ENCODE peak calls at places on chromosome 19, in four cellular contexts. D is IMR-90, M is adipocyte, K is neural progenitor cell. L is an unnamed sample.
A peak's percentile ranks its signal among the peaks of the same experiment; 100 is the strongest.

GRCh38 chr19:46602392-46603194 is 1.5 kb downstream of the CALM3 start:
- DNase-seq in K (no peak), D (no peak), M (peak; percentile 39), L (no peak)

GRCh38 chr19:16374436-16374835 is 49.8 kb downstream of the KLF2 start:
- DNase-seq in K (no peak), M (no peak), D (no peak), L (no peak)

GRCh38 chr19:46863818-46864629 is 3.2 kb downstream of the ARHGAP35 start:
- DNase-seq in D (peak; percentile 61), K (peak; percentile 82), M (peak; percentile 87), L (no peak)

GRCh38 chr19:4597278-4597974 is 37.9 kb upstream of the SEMA6B start:
- DNase-seq in M (no peak), D (no peak), K (peak; percentile 31), L (no peak)

GRCh38 chr19:55647732-55648656 is at the start of gene CCDC106:
- DNase-seq in M (peak; percentile 86), D (peak; percentile 68), K (peak; percentile 90), L (no peak)

GRCh38 chr19:2487780-2488330 is 11.9 kb downstream of the GADD45B start:
- DNase-seq in K (no peak), D (no peak), M (no peak), L (no peak)

GRCh38 chr19:38224014-38224862 is at the start of gene DPF1:
- DNase-seq in D (peak; percentile 56), M (peak; percentile 83), K (peak; percentile 93), L (no peak)

GRCh38 chr19:47020992-47021496 is 1.4 kb downstream of the NPAS1 start:
- DNase-seq in K (peak; percentile 41), D (no peak), M (peak; percentile 42), L (no peak)

GRCh38 chr19:16458391-16459128 is 13.2 kb downstream of the EPS15L1 start:
- DNase-seq in M (no peak), D (no peak), K (no peak), L (peak; percentile 80)

GRCh38 chr19:51201712-51202111 is 23.2 kb upstream of the CD33 start:
- DNase-seq in D (no peak), M (no peak), K (no peak), L (no peak)

GRCh38 chr19:3599776-3600183 is 6.9 kb downstream of the TBXA2R start:
- DNase-seq in D (no peak), M (no peak), K (peak; percentile 42), L (no peak)

GRCh38 chr19:13574933-13575332 is 68.7 kb upstream of the CACNA1A start:
- DNase-seq in M (peak; percentile 30), D (peak; percentile 39), K (peak; percentile 61), L (no peak)

GRCh38 chr19:13583114-13583513 is 76.8 kb upstream of the CACNA1A start:
- DNase-seq in D (no peak), K (no peak), M (no peak), L (no peak)

GRCh38 chr19:13583753-13584152 is 77.5 kb upstream of the CACNA1A start:
- DNase-seq in K (no peak), M (no peak), D (no peak), L (no peak)

GRCh38 chr19:13576726-13577125 is 70.4 kb upstream of the CACNA1A start:
- DNase-seq in M (no peak), D (no peak), K (no peak), L (no peak)

GRCh38 chr19:13579388-13580060 is 73.2 kb upstream of the CACNA1A start:
- DNase-seq in M (peak; percentile 4), D (peak; percentile 65), K (no peak), L (no peak)
- H3K4me1 ChIP-seq in M (peaks cover 20% of the 10 kb centered on the region), D (no peaks in the 10 kb centered on the region), K (no peaks in the 10 kb centered on the region), L (no peaks in the 10 kb centered on the region)

DNA sequence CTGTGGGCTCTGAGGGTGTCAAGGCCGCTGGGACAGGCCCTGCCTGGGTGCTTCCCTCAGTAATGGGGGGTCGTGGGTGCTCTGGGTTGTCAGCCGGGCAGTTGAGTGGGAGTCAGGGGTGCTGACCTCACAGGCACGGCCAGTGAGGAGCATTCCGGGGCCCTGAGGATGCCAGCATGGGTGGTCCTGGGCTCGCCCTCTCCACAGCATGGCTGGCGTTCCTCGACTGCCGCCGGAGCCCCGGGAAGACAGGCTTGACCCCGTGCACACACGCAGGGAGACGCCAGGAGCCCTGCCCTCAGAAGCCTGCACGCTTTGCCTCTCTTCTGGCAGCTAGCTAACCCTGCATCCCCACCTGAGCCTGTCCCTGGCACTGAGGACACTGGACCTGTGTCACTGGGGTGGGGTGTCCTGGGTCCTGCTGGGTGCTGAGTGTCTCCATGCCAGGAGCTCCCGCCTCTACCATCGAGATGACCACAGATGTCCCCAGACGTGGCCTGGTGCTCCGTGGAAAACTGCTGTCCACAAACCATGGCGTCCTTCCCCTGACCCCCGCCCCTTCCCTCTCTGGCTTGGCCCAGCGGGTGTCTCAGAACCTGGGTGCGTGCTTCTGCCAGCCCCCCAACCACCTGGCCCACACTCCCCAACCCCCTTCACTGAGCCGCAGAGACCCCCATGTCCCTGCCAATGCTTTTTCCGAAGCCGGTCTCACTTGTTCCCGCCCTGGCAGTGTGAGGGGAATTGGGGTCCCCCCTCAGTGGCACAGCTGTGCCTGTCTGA is 4.4 kb upstream of the NDUFS7 start:
- DNase-seq in D (no peak), M (no peak), K (no peak), L (no peak)
- H3K4me1 ChIP-seq in D (no peaks in the 10 kb centered on the region), M (peaks cover 7% of the 10 kb centered on the region), K (peaks cover 19% of the 10 kb centered on the region), L (peaks cover 10% of the 10 kb centered on the region)

GRCh38 chr19:7883105-7883504 is 5.2 kb upstream of the LRRC8E start:
- DNase-seq in K (no peak), M (no peak), D (no peak), L (no peak)
- H3K4me1 ChIP-seq in K (no peaks in the 10 kb centered on the region), M (no peaks in the 10 kb centered on the region), D (no peaks in the 10 kb centered on the region), L (no peaks in the 10 kb centered on the region)

DNA sequence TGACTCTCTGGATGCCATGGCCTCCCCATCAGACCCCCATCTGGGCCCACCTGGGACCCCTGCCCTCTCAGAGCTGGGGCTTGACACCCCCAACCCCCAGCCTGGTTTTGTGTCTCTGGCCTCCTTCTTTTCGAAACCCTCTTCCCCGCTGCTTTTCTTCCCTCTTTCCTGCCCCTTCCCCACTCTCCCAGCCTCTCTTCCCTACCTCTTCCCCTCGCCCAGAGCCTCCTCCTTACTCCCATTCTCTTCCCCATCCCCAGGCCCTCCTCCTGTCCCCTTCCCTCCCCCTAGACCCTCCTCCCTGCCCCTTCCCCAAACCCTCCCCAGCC is 2.1 kb downstream of the TNFSF9 start:
- DNase-seq in M (no peak), K (no peak), D (no peak), L (no peak)
- H3K4me1 ChIP-seq in M (peaks cover 29% of the 10 kb centered on the region), K (peaks cover 9% of the 10 kb centered on the region), D (no peaks in the 10 kb centered on the region), L (peaks cover 29% of the 10 kb centered on the region)

GRCh38 chr19:40801449-40802299 is 2.7 kb downstream of the EGLN2 start:
- DNase-seq in K (no peak), D (no peak), M (no peak), L (no peak)

GRCh38 chr19:40803170-40803856 is 4.3 kb downstream of the EGLN2 start:
- DNase-seq in M (no peak), D (no peak), K (no peak), L (no peak)

GRCh38 chr19:40803857-40804782 is 5.1 kb downstream of the EGLN2 start:
- DNase-seq in D (no peak), M (no peak), K (no peak), L (peak; percentile 48)

GRCh38 chr19:40800997-40801377 is 2.0 kb downstream of the EGLN2 start:
- DNase-seq in D (no peak), M (no peak), K (no peak), L (no peak)

GRCh38 chr19:40802300-40803169 is 3.5 kb downstream of the EGLN2 start:
- DNase-seq in D (no peak), M (no peak), K (no peak), L (peak; percentile 80)
- H3K4me1 ChIP-seq in D (peaks cover 40% of the 10 kb centered on the region), M (peaks cover 59% of the 10 kb centered on the region), K (peaks cover 34% of the 10 kb centered on the region), L (peaks cover 80% of the 10 kb centered on the region)

GRCh38 chr19:48631254-48631653 is 5.9 kb downstream of the DBP start:
- DNase-seq in M (no peak), K (no peak), D (no peak), L (no peak)
- H3K4me1 ChIP-seq in M (peaks cover 33% of the 10 kb centered on the region), K (peaks cover 23% of the 10 kb centered on the region), D (peaks cover 39% of the 10 kb centered on the region), L (peaks cover 49% of the 10 kb centered on the region)

L was measured in gastrocnemius medialis.